ENCODE peak calls at places on chromosomes 4 and X, in four cellular contexts. One of them, this sample, is unnamed.

GRCh38 chr4:147056951-147057630 is 111.4 kb upstream of the TTC29 start:
- DNase-seq in A549: no peak
- DNase-seq in HepG2: no peak
- DNase-seq in GM12878: no peak
- DNase-seq in this sample: no peak

GRCh38 chrX:19195243-19195610 is 73.0 kb upstream of the ADGRG2 start:
- DNase-seq in HepG2: no peak
- DNase-seq in GM12878: no peak
- DNase-seq in A549: no peak
- DNase-seq in this sample: no peak

GRCh38 chrX:40746536-40746935 is 11.2 kb upstream of the MED14 start:
- DNase-seq in A549: no peak
- DNase-seq in GM12878: no peak
- DNase-seq in HepG2: no peak
- DNase-seq in this sample: no peak

GRCh38 chrX:25028726-25029125 is 13.0 kb upstream of the ARX start:
- DNase-seq in HepG2: no peak
- DNase-seq in A549: no peak
- DNase-seq in GM12878: no peak
- DNase-seq in this sample: no peak

GRCh38 chr4:38490753-38491446 is 173.1 kb upstream of the KLF3 start:
- DNase-seq in A549: no peak
- DNase-seq in GM12878: no peak
- DNase-seq in HepG2: peak; percentile 93
- DNase-seq in this sample: no peak

GRCh38 chr4:65834707-65835106 is 164.4 kb upstream of the EPHA5 start:
- DNase-seq in A549: no peak
- DNase-seq in GM12878: no peak
- DNase-seq in HepG2: no peak
- DNase-seq in this sample: no peak

GRCh38 chr4:147761218-147761883 is 29.5 kb downstream of the ARHGAP10 start:
- DNase-seq in HepG2: no peak
- DNase-seq in A549: no peak
- DNase-seq in GM12878: no peak
- DNase-seq in this sample: no peak

GRCh38 chrX:146658379-146658778 is 151.2 kb upstream of the CXorf51B start:
- DNase-seq in GM12878: no peak
- DNase-seq in A549: no peak
- DNase-seq in HepG2: no peak
- DNase-seq in this sample: no peak

GRCh38 chr4:123701046-123701445 is 304.5 kb downstream of the SPRY1 start:
- DNase-seq in A549: no peak
- DNase-seq in HepG2: no peak
- DNase-seq in GM12878: no peak
- DNase-seq in this sample: no peak

GRCh38 chr4:154332681-154333421 is 158.7 kb downstream of the DCHS2 start:
- DNase-seq in HepG2: no peak
- DNase-seq in A549: peak; percentile 1
- DNase-seq in GM12878: peak; percentile 11
- DNase-seq in this sample: no peak

GRCh38 chrX:71846429-71846828 is 64.2 kb upstream of the NHSL2 start:
- DNase-seq in A549: no peak
- DNase-seq in GM12878: no peak
- DNase-seq in HepG2: peak; percentile 0
- DNase-seq in this sample: no peak

GRCh38 chrX:25277574-25277973 is 261.8 kb upstream of the ARX start:
- DNase-seq in A549: no peak
- DNase-seq in HepG2: no peak
- DNase-seq in GM12878: no peak
- DNase-seq in this sample: no peak

GRCh38 chr4:188332265-188332664 is 193.0 kb downstream of the TRIML1 start:
- DNase-seq in HepG2: no peak
- DNase-seq in A549: no peak
- DNase-seq in GM12878: no peak
- DNase-seq in this sample: no peak

GRCh38 chr4:89316931-89317366 is 9.3 kb upstream of the GPRIN3 start:
- DNase-seq in GM12878: no peak
- DNase-seq in HepG2: no peak
- DNase-seq in A549: peak; percentile 34
- DNase-seq in this sample: no peak

GRCh38 chr4:89312066-89312465 is 4.5 kb upstream of the GPRIN3 start:
- DNase-seq in GM12878: no peak
- DNase-seq in HepG2: no peak
- DNase-seq in A549: no peak
- DNase-seq in this sample: no peak

GRCh38 chr4:89311433-89311832 is 3.8 kb upstream of the GPRIN3 start:
- DNase-seq in GM12878: no peak
- DNase-seq in HepG2: no peak
- DNase-seq in A549: no peak
- DNase-seq in this sample: no peak

GRCh38 chr4:89316187-89316586 is 8.6 kb upstream of the GPRIN3 start:
- DNase-seq in GM12878: no peak
- DNase-seq in A549: no peak
- DNase-seq in HepG2: no peak
- DNase-seq in this sample: no peak

DNA sequence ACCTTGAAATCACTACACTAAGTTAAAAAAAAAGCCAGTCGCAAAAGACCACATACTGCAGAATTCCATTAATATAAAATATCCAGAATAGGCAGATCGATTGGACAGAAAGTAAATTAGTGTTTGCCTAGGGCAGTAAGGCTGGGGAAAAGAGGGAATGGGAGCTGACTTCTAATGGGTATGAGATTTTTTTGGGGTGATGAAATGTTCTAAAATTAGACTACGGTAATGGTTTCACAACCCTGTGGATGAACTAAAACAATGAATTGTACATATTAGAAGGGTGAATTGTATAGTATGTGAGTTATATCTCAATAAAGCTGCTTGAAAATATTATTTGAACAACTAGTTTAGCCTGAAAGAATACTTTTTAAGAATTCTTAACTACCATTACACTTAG is 6.7 kb upstream of the GPRIN3 start:
- DNase-seq in GM12878: no peak
- DNase-seq in A549: no peak
- DNase-seq in HepG2: no peak
- DNase-seq in this sample: no peak
- TF ChIP-seq CHD4 in GM12878: no peak
- TF ChIP-seq CHD4 in A549: no peak
- TF ChIP-seq CHD4 in HepG2: no peak
- TF ChIP-seq CHD4 in this sample: no peak

GRCh38 chr4:152896819-152897218 is 39.3 kb upstream of the FHDC1 start:
- DNase-seq in HepG2: no peak
- DNase-seq in GM12878: no peak
- DNase-seq in A549: no peak
- DNase-seq in this sample: no peak
- TF ChIP-seq CHD4 in HepG2: no peak
- TF ChIP-seq CHD4 in GM12878: no peak
- TF ChIP-seq CHD4 in A549: no peak
- TF ChIP-seq CHD4 in this sample: no peak

GRCh38 chr4:72895408-72895807 is 174.1 kb downstream of the COX18 start:
- DNase-seq in HepG2: no peak
- DNase-seq in A549: no peak
- DNase-seq in GM12878: no peak
- DNase-seq in this sample: no peak

GRCh38 chr4:72893354-72894066 is 176.0 kb downstream of the COX18 start:
- DNase-seq in A549: no peak
- DNase-seq in GM12878: no peak
- DNase-seq in HepG2: no peak
- DNase-seq in this sample: no peak

GRCh38 chr4:72899621-72900020 is 169.9 kb downstream of the COX18 start:
- DNase-seq in A549: no peak
- DNase-seq in HepG2: no peak
- DNase-seq in GM12878: no peak
- DNase-seq in this sample: no peak

GRCh38 chr4:72899214-72899613 is 170.3 kb downstream of the COX18 start:
- DNase-seq in HepG2: peak; percentile 67
- DNase-seq in A549: no peak
- DNase-seq in GM12878: no peak
- DNase-seq in this sample: no peak

GRCh38 chr4:72896515-72896914 is 173.0 kb downstream of the COX18 start:
- DNase-seq in HepG2: peak; percentile 50
- DNase-seq in GM12878: no peak
- DNase-seq in A549: peak; percentile 11
- DNase-seq in this sample: no peak
- TF ChIP-seq CHD4 in HepG2: no peak
- TF ChIP-seq CHD4 in GM12878: no peak
- TF ChIP-seq CHD4 in A549: no peak
- TF ChIP-seq CHD4 in this sample: no peak

GRCh38 chr4:185682236-185682635 is 129.8 kb downstream of the SORBS2 start:
- DNase-seq in HepG2: no peak
- DNase-seq in A549: peak; percentile 5
- DNase-seq in GM12878: no peak
- DNase-seq in this sample: no peak
- TF ChIP-seq CHD4 in HepG2: no peak
- TF ChIP-seq CHD4 in A549: no peak
- TF ChIP-seq CHD4 in GM12878: no peak
- TF ChIP-seq CHD4 in this sample: no peak

DNA sequence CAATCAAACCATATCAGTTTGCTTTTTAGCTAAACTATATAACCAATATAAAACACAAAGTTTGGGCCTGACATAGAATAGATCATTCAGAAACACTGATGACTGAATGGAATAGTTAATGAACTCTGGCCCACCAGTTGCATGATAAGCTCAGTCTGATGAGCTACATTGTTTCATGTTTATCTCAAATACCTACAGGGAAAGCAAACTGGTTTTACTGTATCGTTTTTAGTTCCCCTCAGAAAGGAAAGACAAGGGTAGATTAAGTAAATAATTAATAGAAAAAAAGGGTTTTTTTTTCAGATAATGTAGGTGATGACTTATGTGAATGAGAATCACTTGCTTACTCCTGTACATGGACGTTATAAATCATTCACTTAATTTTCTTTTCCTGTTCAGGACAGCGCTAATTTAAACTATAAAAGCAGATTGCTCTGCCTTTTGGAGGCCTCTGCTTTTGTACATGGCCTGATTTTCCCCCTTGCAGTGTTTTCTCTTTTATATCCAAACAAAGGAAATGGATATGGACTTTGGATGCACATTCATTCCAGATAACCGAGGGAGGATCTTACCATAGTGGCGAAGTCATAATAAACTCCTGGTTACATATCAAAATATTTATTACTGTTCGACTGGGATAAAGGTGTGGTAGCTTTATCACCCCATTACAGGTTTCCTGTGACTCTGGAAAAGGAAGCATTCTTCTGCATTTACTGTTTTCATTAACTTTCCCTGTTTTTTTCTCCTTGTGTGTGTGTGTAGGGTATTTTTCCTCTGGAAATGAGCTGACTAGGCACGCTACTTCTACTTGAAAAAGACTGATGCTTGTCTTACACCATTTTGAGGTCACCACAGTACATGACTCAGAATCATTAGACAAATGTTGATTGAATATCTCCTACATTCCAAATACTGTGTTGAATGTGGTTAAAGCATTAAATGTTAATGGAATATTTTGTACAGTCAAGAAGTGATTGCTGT is 373.1 kb upstream of the HS3ST1 start:
- DNase-seq in GM12878: no peak
- DNase-seq in HepG2: no peak
- DNase-seq in A549: peak; percentile 0
- DNase-seq in this sample: no peak
- TF ChIP-seq CHD4 in GM12878: no peak
- TF ChIP-seq CHD4 in HepG2: no peak
- TF ChIP-seq CHD4 in A549: no peak
- TF ChIP-seq CHD4 in this sample: no peak

GRCh38 chr4:128290526-128290925 is 2.9 kb upstream of the PGRMC2 start:
- DNase-seq in A549: no peak
- DNase-seq in GM12878: no peak
- DNase-seq in HepG2: no peak
- DNase-seq in this sample: no peak

GRCh38 chr4:128287871-128288688 is 467 bp upstream of the PGRMC2 start:
- DNase-seq in HepG2: peak; percentile 96
- DNase-seq in GM12878: peak; percentile 97
- DNase-seq in A549: peak; percentile 98
- DNase-seq in this sample: peak; percentile 99

GRCh38 chr4:128287159-128287870 is at the start of gene PGRMC2:
- DNase-seq in GM12878: no peak
- DNase-seq in HepG2: no peak
- DNase-seq in A549: peak; percentile 48
- DNase-seq in this sample: peak; percentile 50

GRCh38 chr4:128289523-128290158 is 2.0 kb upstream of the PGRMC2 start:
- DNase-seq in HepG2: no peak
- DNase-seq in GM12878: no peak
- DNase-seq in A549: no peak
- DNase-seq in this sample: no peak

DNA sequence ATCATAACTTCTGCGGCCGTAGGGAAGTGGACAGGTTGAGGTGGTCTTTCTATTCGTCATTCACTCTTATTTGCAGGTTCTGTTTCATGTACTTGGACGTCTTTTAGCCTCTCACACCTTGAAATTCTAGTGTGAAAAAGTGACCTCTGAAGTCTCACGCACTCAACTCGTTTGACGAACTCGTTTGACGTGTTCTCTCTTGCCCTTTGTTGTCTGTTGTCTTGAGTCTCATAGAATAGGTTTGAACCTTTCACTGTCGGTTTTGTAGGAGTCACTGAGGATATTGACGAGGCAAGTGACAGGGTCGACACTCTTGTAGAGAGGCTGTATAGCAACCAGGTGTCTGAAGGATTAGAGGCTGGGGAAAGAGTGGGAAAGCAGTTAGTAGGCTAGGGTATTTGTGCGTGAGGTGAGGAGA is 1.1 kb upstream of the PGRMC2 start:
- DNase-seq in GM12878: peak; percentile 17
- DNase-seq in HepG2: no peak
- DNase-seq in A549: peak; percentile 33
- DNase-seq in this sample: no peak
- TF ChIP-seq CHD4 in GM12878: no peak
- TF ChIP-seq CHD4 in HepG2: no peak
- TF ChIP-seq CHD4 in A549: no peak
- TF ChIP-seq CHD4 in this sample: no peak

This sample was measured in K562.